ENCODE peak calls at places on chromosome 10, in five cellular contexts. W is heart right ventricle, O is uterus, M is hepatocyte, V is transverse colon. I is an unnamed sample. For H3K27me3, the result is how much of the 10 kb centered on the place peaks cover.

GRCh38 chr10:62817120-62817762 is 1.1 kb upstream of the EGR2 start:
- DNase-seq in V (peak), M (peak), O (peak), W (peak), I (no peak)

GRCh38 chr10:98150544-98150943 is 16.1 kb downstream of the R3HCC1L start:
- DNase-seq in M (no peak), O (no peak), W (no peak), V (no peak), I (no peak)

GRCh38 chr10:48605264-48605615 is 367 bp upstream of the ARHGAP22 start:
- DNase-seq in O (no peak), M (no peak), W (no peak), V (no peak), I (peak)

GRCh38 chr10:7471720-7472367 is 61.0 kb upstream of the SFMBT2 start:
- DNase-seq in V (peak), O (no peak), M (no peak), W (no peak), I (no peak)

GRCh38 chr10:52502237-52502636 is 188.2 kb downstream of the DKK1 start:
- DNase-seq in W (no peak), M (no peak), V (no peak), O (no peak), I (no peak)

GRCh38 chr10:3655528-3655927 is 129.5 kb downstream of the KLF6 start:
- DNase-seq in O (no peak), W (no peak), V (no peak), M (no peak), I (no peak)

GRCh38 chr10:29409241-29410051 is 120.6 kb downstream of the LYZL1 start:
- DNase-seq in M (no peak), W (peak), V (peak), O (peak), I (peak)

GRCh38 chr10:2994562-2994961 is 72.8 kb upstream of the PFKP start:
- DNase-seq in M (no peak), O (no peak), V (no peak), W (no peak), I (no peak)

GRCh38 chr10:24680647-24681475 is 42.8 kb downstream of the ARHGAP21 start:
- DNase-seq in V (no peak), O (no peak), W (no peak), M (no peak), I (no peak)

GRCh38 chr10:61187601-61188000 is 243.6 kb upstream of the RHOBTB1 start:
- DNase-seq in V (no peak), W (no peak), O (no peak), M (no peak), I (no peak)

GRCh38 chr10:88165849-88166271 is 302.4 kb downstream of the PTEN start:
- DNase-seq in O (no peak), V (no peak), M (no peak), W (no peak), I (no peak)

GRCh38 chr10:21047511-21047910 is 150.4 kb upstream of the NEBL start:
- DNase-seq in V (no peak), M (no peak), W (no peak), O (no peak), I (peak)

GRCh38 chr10:72308320-72308987 is 34.7 kb downstream of the DDIT4 start:
- DNase-seq in V (peak), O (peak), W (peak), M (peak), I (peak)

GRCh38 chr10:119189811-119190282 is 11.2 kb upstream of the PRDX3 start:
- DNase-seq in M (no peak), V (no peak), O (no peak), W (no peak), I (peak)

GRCh38 chr10:1739751-1740150 is 2.4 kb upstream of the ADARB2 start:
- DNase-seq in W (no peak), M (no peak), O (no peak), V (no peak), I (no peak)

GRCh38 chr10:132627736-132628512 is 90.3 kb downstream of the INPP5A start:
- DNase-seq in M (peak), O (peak), V (no peak), W (peak), I (no peak)

GRCh38 chr10:97849491-97850402 is at the start of gene GOLGA7B:
- DNase-seq in V (peak), W (peak), O (no peak), M (peak), I (no peak)

GRCh38 chr10:44647877-44648542 is 263.1 kb upstream of the CXCL12 start:
- DNase-seq in V (no peak), W (no peak), M (no peak), O (peak), I (peak)

GRCh38 chr10:113056030-113056429 is 106.0 kb downstream of the TCF7L2 start:
- DNase-seq in O (no peak), V (no peak), M (no peak), W (no peak), I (no peak)

GRCh38 chr10:63798599-63799498 is 277.6 kb downstream of the REEP3 start:
- DNase-seq in W (peak), M (peak), V (peak), O (peak), I (peak)

GRCh38 chr10:103590060-103590459 is 96.6 kb downstream of the NEURL1 start:
- DNase-seq in W (no peak), O (no peak), V (no peak), M (no peak), I (no peak)

GRCh38 chr10:103590744-103591291 is 97.3 kb downstream of the NEURL1 start:
- DNase-seq in W (no peak), V (no peak), M (no peak), O (no peak), I (no peak)

GRCh38 chr10:103593022-103593570 is 99.6 kb downstream of the NEURL1 start:
- DNase-seq in W (no peak), O (peak), V (no peak), M (no peak), I (no peak)

GRCh38 chr10:103594326-103594725 is 100.8 kb downstream of the NEURL1 start:
- DNase-seq in O (no peak), V (no peak), M (no peak), W (no peak), I (no peak)

GRCh38 chr10:103592186-103593021 is 98.9 kb downstream of the NEURL1 start:
- DNase-seq in V (peak), W (no peak), O (peak), M (peak), I (peak)
- TF ChIP-seq CTCF in V (peak), W (peak), O (peak), M (peak), I (peak)

GRCh38 chr10:23197416-23197861 is 5.3 kb downstream of the PTF1A start:
- DNase-seq in O (no peak), V (no peak), M (no peak), W (no peak), I (no peak)

GRCh38 chr10:23199768-23200511 is 7.8 kb downstream of the PTF1A start:
- DNase-seq in M (no peak), O (no peak), W (no peak), V (no peak), I (no peak)

GRCh38 chr10:23200586-23200985 is 8.5 kb downstream of the PTF1A start:
- DNase-seq in V (no peak), W (no peak), O (no peak), M (no peak), I (no peak)

GRCh38 chr10:23198610-23198939 is 6.5 kb downstream of the PTF1A start:
- DNase-seq in W (no peak), M (no peak), O (no peak), V (no peak), I (no peak)

GRCh38 chr10:23198940-23199767 is 7.0 kb downstream of the PTF1A start:
- DNase-seq in M (no peak), W (no peak), O (no peak), V (no peak), I (no peak)
- H3K27me3 ChIP-seq in M (half or more), W (half or more), O (under half), V (half or more), I (under half)

DNA sequence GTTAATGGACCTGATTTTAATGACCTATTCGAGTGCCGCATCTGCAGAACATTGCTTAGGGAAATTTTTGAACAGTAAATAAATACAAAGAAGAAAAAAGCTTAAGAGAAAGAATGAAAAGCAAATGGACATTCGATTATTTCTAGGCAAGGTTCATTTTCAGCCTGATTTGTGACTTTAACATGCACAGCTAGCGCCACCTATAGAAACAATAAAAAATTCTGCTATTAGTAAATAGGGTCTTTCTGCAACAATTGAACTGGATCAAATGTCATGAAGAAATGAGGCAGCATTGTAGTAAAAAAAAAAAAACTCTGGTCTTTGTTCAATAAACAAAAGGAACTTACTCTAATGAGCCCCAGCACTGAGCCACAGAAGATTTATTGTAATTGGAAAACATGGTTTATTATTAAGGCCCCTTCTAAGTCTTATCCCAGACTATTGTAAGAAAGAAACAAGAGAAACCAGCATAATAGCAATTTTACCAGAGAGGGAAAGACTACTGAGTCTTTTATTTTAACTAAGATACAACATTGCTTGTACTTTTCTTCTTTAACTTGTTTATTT is 41.4 kb upstream of the GHITM start:
- DNase-seq in O (no peak), M (peak), W (no peak), V (no peak), I (peak)
- TF ChIP-seq CTCF in O (peak), M (peak), W (peak), V (peak), I (peak)

GRCh38 chr10:121098231-121098630 is 247.1 kb downstream of the WDR11 start:
- DNase-seq in V (no peak), M (no peak), W (no peak), O (no peak), I (no peak)
- H3K27me3 ChIP-seq in V (under half), M (under half), W (under half), O (under half), I (under half)

DNA sequence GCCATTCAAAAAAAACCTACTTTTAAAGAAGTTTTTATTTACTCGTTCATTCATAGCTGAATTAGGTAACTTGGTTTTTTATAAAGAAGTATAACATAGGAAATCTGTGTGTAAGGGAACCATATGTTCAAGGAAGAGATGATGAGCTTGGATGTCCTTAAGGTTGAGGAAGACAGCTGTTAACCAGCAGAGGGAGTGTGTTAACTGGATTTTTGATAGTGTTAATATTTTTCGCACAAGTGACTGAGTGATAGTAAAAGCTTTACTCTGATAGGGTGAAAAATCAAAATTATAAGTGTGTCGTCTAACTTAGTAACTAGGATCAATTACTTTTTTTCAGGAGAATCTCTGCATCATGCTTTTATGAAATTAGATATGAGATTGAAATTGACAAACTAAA is 134.7 kb downstream of the ARL5B start:
- DNase-seq in M (peak), W (no peak), V (no peak), O (no peak), I (peak)
- TF ChIP-seq CTCF in M (peak), W (peak), V (peak), O (peak), I (peak)

GRCh38 chr10:99521474-99522077 is 11.2 kb upstream of the NKX2-3 start:
- DNase-seq in O (no peak), M (no peak), V (no peak), W (no peak), I (no peak)
- H3K27me3 ChIP-seq in O (under half), M (half or more), V (half or more), W (half or more), I (half or more)

GRCh38 chr10:124090630-124091209 is 2.7 kb downstream of the CHST15 start:
- DNase-seq in M (no peak), W (no peak), O (no peak), V (no peak), I (no peak)
- TF ChIP-seq CTCF in M (no peak), W (no peak), O (no peak), V (no peak), I (no peak)

DNA sequence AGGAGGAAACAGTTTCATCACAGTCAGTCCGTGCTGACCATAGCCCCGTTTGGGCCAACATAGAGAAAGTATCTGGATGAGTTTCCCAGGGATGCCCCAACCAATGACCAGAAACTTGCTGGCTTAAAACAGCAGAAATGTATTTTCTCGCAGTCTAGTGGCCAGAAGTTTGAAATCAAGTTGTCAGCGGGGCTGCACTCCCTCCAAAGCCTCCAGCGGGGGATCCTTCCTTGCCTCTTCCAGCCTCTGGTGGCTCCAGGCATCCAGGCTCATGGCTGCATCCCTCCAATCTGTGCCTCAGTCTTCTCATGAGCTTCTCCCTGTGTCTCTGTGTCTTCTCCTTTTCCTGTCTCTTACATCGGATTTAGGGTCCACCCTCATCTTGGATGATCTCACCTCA is 89.6 kb upstream of the CTBP2 start:
- DNase-seq in W (no peak), V (no peak), O (no peak), M (no peak), I (no peak)
- H3K27me3 ChIP-seq in W (under half), V (under half), O (under half), M (under half), I (under half)

GRCh38 chr10:103350522-103351260 is at the start of gene PCGF6:
- DNase-seq in M (peak), O (peak), W (peak), V (peak), I (peak)
- TF ChIP-seq CTCF in M (no peak), O (no peak), W (peak), V (no peak), I (peak)

I was measured in bronchial epithelial cell.